ENCODE peak calls at places on chromosomes 7 and 10, in four cellular contexts. X, I, S and J are unnamed samples.

GRCh38 chr7:148050492-148051158 is 539.9 kb upstream of the C7orf33 start:
- DNase-seq in X (no peak), I (no peak), S (no peak), J (no peak)

GRCh38 chr10:84993251-84994035 is 665.1 kb downstream of the CCSER2 start:
- DNase-seq in X (no peak), I (no peak), S (no peak), J (no peak)

GRCh38 chr7:30659312-30659711 is 22.9 kb downstream of the CRHR2 start:
- DNase-seq in X (peak), I (no peak), S (peak), J (no peak)

GRCh38 chr7:67918158-67918557 is 921.5 kb downstream of the TYW1 start:
- DNase-seq in X (no peak), I (no peak), S (no peak), J (no peak)

GRCh38 chr7:51949726-51950644 is 633.4 kb upstream of the COBL start:
- DNase-seq in X (no peak), I (no peak), S (no peak), J (no peak)

GRCh38 chr7:7639847-7640220 is 718 bp upstream of the UMAD1 start:
- DNase-seq in X (no peak), I (peak), S (peak), J (no peak)

GRCh38 chr7:83468251-83468739 is 180.6 kb downstream of the SEMA3E start:
- DNase-seq in X (peak), I (no peak), S (peak), J (no peak)

GRCh38 chr10:101032637-101033201 is 1.7 kb downstream of the SFXN3 start:
- DNase-seq in X (peak), I (no peak), S (peak), J (no peak)

GRCh38 chr10:79179404-79180309 is 110.9 kb downstream of the ZMIZ1 start:
- DNase-seq in X (no peak), I (no peak), S (no peak), J (no peak)

GRCh38 chr10:21737061-21737460 is 203.0 kb downstream of the MLLT10 start:
- DNase-seq in X (no peak), I (no peak), S (no peak), J (no peak)

GRCh38 chr7:7861211-7861633 is 107.4 kb upstream of the GLCCI1 start:
- DNase-seq in X (no peak), I (no peak), S (peak), J (no peak)

GRCh38 chr10:60892571-60892970 is 51.4 kb downstream of the RHOBTB1 start:
- DNase-seq in X (no peak), I (no peak), S (no peak), J (no peak)

GRCh38 chr10:129491123-129491734 is 24.2 kb downstream of the MGMT start:
- DNase-seq in X (no peak), I (no peak), S (peak), J (no peak)

GRCh38 chr10:17183110-17183509 is 18.4 kb downstream of the TRDMT1 start:
- DNase-seq in X (no peak), I (no peak), S (no peak), J (no peak)

GRCh38 chr10:31707578-31708411 is 220.8 kb downstream of the ARHGAP12 start:
- DNase-seq in X (no peak), I (no peak), S (peak), J (no peak)

GRCh38 chr7:135785065-135785464 is 36.5 kb upstream of the FAM180A start:
- DNase-seq in X (no peak), I (no peak), S (no peak), J (no peak)

GRCh38 chr7:99375070-99375807 is 709 bp downstream of the ARPC1B start:
- DNase-seq in X (peak), I (peak), S (peak), J (no peak)

GRCh38 chr7:158585721-158586498 is 1.7 kb downstream of the PTPRN2 start:
- DNase-seq in X (no peak), I (no peak), S (no peak), J (peak)

GRCh38 chr7:40122940-40123254 is 11.5 kb downstream of the MPLKIP start:
- DNase-seq in X (no peak), I (no peak), S (no peak), J (no peak)

GRCh38 chr10:131651674-131652093 is 249.1 kb upstream of the PPP2R2D start:
- DNase-seq in X (peak), I (no peak), S (no peak), J (no peak)

GRCh38 chr7:159126496-159127345 is 17.9 kb downstream of the VIPR2 start:
- DNase-seq in X (no peak), I (no peak), S (no peak), J (peak)

GRCh38 chr10:80154978-80155695 is 22.6 kb downstream of the PLAC9 start:
- DNase-seq in X (no peak), I (no peak), S (peak), J (no peak)

GRCh38 chr10:116769368-116769767 is 27.0 kb upstream of the HSPA12A start:
- DNase-seq in X (peak), I (no peak), S (no peak), J (no peak)

GRCh38 chr7:100490483-100491191 is 6.9 kb downstream of the NYAP1 start:
- DNase-seq in X (no peak), I (no peak), S (no peak), J (no peak)

GRCh38 chr7:133688483-133689239 is 435.8 kb downstream of the EXOC4 start:
- DNase-seq in X (no peak), I (no peak), S (peak), J (no peak)

GRCh38 chr7:155953781-155954549 is 141.7 kb upstream of the SHH start:
- DNase-seq in X (no peak), I (no peak), S (no peak), J (no peak)

GRCh38 chr7:95636140-95636539 is 39.8 kb upstream of the PDK4 start:
- DNase-seq in X (no peak), I (no peak), S (peak), J (no peak)

GRCh38 chr7:23022258-23022745 is 8.4 kb upstream of the HYCC1 start:
- DNase-seq in X (no peak), I (no peak), S (peak), J (no peak)

GRCh38 chr7:121003986-121004685 is 15.6 kb downstream of the CPED1 start:
- DNase-seq in X (no peak), I (no peak), S (no peak), J (no peak)

GRCh38 chr10:132528064-132528800 is 9.4 kb upstream of the INPP5A start:
- DNase-seq in X (peak), I (no peak), S (peak), J (peak)

GRCh38 chr7:87330316-87330715 is 15.1 kb upstream of the CROT start:
- DNase-seq in X (no peak), I (no peak), S (no peak), J (no peak)

GRCh38 chr7:102117743-102118142 is 168.9 kb upstream of the SH2B2 start:
- DNase-seq in X (no peak), I (no peak), S (peak), J (no peak)

GRCh38 chr10:25758511-25758910 is 175.5 kb upstream of the MYO3A start:
- DNase-seq in X (no peak), I (no peak), S (no peak), J (no peak)

GRCh38 chr7:2123360-2123759 is 109.4 kb downstream of the MAD1L1 start:
- DNase-seq in X (no peak), I (no peak), S (no peak), J (no peak)

GRCh38 chr10:46516660-46517416 is 39.6 kb downstream of the GPRIN2 start:
- DNase-seq in X (peak), I (no peak), S (peak), J (peak)

GRCh38 chr7:41033526-41033925 is 669.4 kb downstream of the INHBA start:
- DNase-seq in X (no peak), I (no peak), S (peak), J (no peak)

GRCh38 chr7:82755705-82756551 is 312.4 kb upstream of the CACNA2D1 start:
- DNase-seq in X (no peak), I (no peak), S (peak), J (no peak)

DNA sequence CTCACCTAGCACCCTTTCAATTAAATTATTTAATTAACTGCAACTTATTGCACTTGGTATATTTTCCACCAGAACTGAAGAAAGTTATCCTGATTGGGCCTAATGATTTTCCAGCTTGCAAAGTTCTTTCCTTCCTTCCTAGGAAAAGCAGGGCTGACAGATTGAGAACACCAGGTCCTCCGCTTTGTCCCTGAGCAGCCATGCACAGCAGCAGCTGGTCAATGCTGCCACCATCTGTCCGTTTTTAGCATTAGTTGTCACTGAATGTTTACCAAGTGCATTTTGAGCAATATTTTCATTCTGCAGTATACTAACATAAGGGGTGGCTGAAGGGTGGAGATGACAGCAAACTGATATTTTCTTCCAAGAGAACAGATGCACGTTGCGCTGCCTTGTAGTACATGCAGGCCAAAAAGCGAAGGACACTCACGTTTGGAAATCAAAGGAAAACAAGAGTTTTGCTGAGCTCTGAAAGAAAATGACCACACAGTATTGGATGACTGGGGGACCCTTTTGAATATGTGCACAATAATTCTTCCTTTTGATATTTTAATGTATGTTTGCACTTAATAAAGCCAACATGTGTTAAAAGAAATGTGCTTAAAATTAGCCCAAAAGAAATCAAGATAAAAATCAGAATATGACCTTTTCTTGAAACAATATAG is 248.8 kb upstream of the PTN start:
- DNase-seq in X (no peak), I (no peak), S (peak), J (no peak)
- TF ChIP-seq CTCF in X (peak), I (no peak), S (peak), J (peak)

GRCh38 chr7:18123508-18124239 is 96.0 kb upstream of the PRPS1L1 start:
- DNase-seq in X (no peak), I (no peak), S (no peak), J (no peak)

GRCh38 chr7:18117482-18117881 is 89.8 kb upstream of the PRPS1L1 start:
- DNase-seq in X (no peak), I (no peak), S (peak), J (no peak)

GRCh38 chr7:18116661-18117060 is 89.0 kb upstream of the PRPS1L1 start:
- DNase-seq in X (no peak), I (no peak), S (no peak), J (no peak)

GRCh38 chr7:18125536-18125935 is 97.9 kb upstream of the PRPS1L1 start:
- DNase-seq in X (no peak), I (no peak), S (no peak), J (no peak)

DNA sequence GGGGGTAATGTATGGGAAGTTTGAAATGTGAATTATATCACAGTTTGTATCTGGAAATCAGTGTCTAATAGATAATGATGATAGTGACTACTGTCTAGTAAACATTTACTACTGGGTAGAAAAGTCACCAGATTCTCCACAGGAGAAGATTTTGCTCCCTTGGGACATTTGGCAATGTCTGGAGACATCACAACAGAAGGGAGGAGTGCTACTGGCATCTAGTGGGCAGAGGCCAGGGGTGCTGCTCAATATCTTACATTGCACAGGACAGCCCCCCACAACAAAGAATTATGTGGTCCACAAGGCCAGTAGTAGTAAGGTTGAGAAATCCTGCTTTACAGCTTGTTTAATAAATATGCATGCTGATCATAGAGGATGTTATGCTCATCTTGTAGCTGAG is 92.3 kb upstream of the PRPS1L1 start:
- DNase-seq in X (no peak), I (no peak), S (peak), J (no peak)
- TF ChIP-seq CTCF in X (no peak), I (no peak), S (peak), J (peak)

DNA sequence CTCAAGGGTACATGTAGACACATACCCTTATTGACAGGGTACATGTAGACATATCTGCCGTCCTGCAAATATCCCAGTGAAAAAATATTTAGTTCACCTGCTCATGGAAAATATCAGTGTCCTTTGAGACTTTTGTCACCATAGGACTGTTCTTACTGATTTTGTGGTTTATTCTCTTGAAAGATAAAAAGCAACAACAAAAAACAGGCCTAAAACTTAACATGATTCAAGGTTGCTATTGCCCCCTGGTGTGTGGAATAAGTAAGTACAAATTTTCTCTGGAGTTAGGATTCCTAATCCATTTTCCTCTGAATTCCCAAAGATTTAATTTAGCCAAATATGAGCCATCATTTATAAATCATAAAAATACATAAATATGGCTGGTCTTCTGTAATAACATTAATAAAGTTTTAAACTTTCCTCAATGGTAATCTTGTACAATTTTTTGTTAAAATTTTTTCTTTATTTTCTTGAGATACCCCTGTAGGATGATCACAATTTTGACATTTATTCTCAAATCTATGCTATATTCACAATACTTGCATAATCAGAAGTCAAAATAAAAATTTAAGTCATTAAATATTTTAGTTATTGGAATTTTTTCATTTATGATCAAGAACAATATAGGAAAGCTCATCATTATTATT is 741.4 kb upstream of the POT1 start:
- DNase-seq in X (no peak), I (no peak), S (peak), J (no peak)
- TF ChIP-seq CTCF in X (peak), I (no peak), S (peak), J (peak)

DNA sequence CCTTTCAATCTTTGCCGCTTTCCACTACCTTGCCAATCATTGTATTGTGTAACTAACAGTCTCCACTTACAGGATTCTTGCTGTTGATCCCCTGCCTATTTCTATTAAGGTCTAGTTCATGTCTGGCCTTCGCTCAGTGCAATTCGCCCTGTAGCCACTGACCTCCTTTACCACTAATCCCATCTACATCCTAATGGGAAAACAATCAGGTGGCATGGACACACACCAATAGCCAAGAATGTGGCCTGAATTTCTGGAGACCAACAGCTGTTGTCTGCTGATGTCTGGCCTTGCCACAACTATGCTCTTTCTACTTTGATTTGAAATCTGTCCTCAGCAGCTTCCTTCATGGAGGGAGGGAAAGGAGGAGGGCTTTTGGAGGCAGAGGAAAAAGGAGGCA is 546.2 kb downstream of the SORCS3 start:
- DNase-seq in X (no peak), I (no peak), S (no peak), J (no peak)
- TF ChIP-seq CTCF in X (no peak), I (no peak), S (no peak), J (no peak)

DNA sequence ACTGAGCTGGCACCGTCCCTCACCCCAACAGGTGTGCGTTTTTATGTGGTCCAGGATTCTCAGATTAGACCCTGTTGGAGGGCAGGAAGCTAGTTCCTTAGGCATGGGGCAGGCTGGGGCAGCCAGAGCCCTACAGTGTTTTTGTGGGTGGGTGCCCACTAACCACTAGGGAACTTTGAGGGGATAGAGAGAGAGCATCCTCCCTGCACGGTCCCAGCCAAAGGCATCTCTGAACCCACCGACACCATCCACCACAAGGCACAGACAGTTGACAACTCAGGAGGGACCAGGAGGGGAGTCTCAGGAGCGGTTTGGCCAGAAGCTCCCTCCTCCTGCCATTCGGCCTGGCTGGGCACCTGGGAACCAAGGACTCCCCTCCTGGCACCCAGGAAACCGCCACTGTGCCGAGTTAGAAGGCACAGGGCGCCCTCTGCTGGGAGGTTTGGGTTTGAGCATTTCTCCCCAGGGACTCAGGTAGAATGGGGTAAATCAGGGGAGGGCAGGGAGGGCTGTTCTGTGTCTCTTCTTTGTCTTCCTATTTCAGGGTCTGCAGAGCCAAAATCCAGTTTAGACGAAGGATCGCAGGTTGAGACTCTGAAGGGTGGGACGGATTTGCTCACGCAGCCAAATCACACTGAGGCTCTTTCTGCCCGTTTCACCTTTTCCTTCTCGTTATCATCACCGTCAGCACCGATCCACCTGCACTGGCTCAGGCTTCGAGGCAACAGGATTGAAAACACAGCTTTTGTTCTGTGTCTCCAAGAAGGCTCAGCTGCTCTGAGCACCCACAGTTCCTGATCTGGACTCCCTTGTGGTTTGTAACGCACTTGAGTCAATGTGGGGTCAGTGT is 84.8 kb upstream of the COL13A1 start:
- DNase-seq in X (no peak), I (no peak), S (peak), J (no peak)
- TF ChIP-seq CTCF in X (peak), I (peak), S (peak), J (peak)

GRCh38 chr7:32910195-32910594 is 18.6 kb upstream of the KBTBD2 start:
- DNase-seq in X (no peak), I (no peak), S (no peak), J (no peak)

GRCh38 chr7:32901629-32902028 is 10.1 kb upstream of the KBTBD2 start:
- DNase-seq in X (no peak), I (no peak), S (no peak), J (no peak)

GRCh38 chr7:32900415-32900814 is 8.9 kb upstream of the KBTBD2 start:
- DNase-seq in X (no peak), I (no peak), S (no peak), J (no peak)

GRCh38 chr7:32905175-32905662 is 13.7 kb upstream of the KBTBD2 start:
- DNase-seq in X (peak), I (peak), S (peak), J (no peak)
- TF ChIP-seq CTCF in X (no peak), I (no peak), S (no peak), J (peak)

DNA sequence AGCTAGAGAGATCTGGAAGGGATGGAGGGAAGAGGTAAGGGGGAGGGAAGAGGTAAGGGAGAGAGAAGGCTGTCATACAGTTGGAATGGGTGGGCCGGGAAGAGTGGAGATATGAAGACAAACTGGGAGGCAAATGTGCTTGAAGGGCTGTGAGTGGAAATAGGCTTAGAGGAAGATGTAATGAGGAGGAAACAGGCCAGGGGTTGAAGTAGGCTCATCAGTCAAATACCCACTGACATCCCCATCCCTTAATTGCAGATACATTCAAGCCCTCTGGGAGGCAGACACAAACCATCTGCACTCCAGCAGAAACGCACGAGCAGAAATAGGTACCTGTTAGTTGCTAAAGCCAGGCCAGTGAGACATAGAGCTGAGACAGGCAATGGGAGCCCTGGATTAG is 2.1 kb downstream of the SYNPO2L start:
- DNase-seq in X (no peak), I (no peak), S (no peak), J (no peak)
- TF ChIP-seq CTCF in X (no peak), I (no peak), S (no peak), J (peak)